ENCODE peak calls at places on chromosome 5, in seven cellular contexts. One of them, this sample, is unnamed.

GRCh38 chr5:56711191-56711590 is 104.2 kb upstream of the MAP3K1 start:
- DNase-seq in stimulated activated CD4-positive, alpha-beta T cell treated with anti-CD3 and anti-CD28 coated beads, Interleukin-4, amount 100 ng/mL, for 24 hours: no peak
- DNase-seq in T-cell: no peak
- DNase-seq in activated CD4-positive, alpha-beta T cell treated with anti-CD3 and anti-CD28 coated beads for 48 hours: no peak
- DNase-seq in effector CD4-positive, alpha-beta T cell: no peak
- DNase-seq in GOT3: no peak
- DNase-seq in skeletal muscle cell: no peak
- DNase-seq in this sample: no peak

GRCh38 chr5:42026446-42026845 is 101.4 kb downstream of the FBXO4 start:
- DNase-seq in stimulated activated CD4-positive, alpha-beta T cell treated with anti-CD3 and anti-CD28 coated beads, Interleukin-4, amount 100 ng/mL, for 24 hours: no peak
- DNase-seq in T-cell: no peak
- DNase-seq in activated CD4-positive, alpha-beta T cell treated with anti-CD3 and anti-CD28 coated beads for 48 hours: no peak
- DNase-seq in effector CD4-positive, alpha-beta T cell: no peak
- DNase-seq in GOT3: no peak
- DNase-seq in skeletal muscle cell: no peak
- DNase-seq in this sample: no peak

GRCh38 chr5:142492781-142493281 is 168.0 kb upstream of the SPRY4 start:
- DNase-seq in stimulated activated CD4-positive, alpha-beta T cell treated with anti-CD3 and anti-CD28 coated beads, Interleukin-4, amount 100 ng/mL, for 24 hours: no peak
- DNase-seq in T-cell: no peak
- DNase-seq in activated CD4-positive, alpha-beta T cell treated with anti-CD3 and anti-CD28 coated beads for 48 hours: no peak
- DNase-seq in effector CD4-positive, alpha-beta T cell: no peak
- DNase-seq in GOT3: no peak
- DNase-seq in skeletal muscle cell: no peak
- DNase-seq in this sample: no peak

GRCh38 chr5:167708449-167708848 is 583.0 kb upstream of the WWC1 start:
- DNase-seq in stimulated activated CD4-positive, alpha-beta T cell treated with anti-CD3 and anti-CD28 coated beads, Interleukin-4, amount 100 ng/mL, for 24 hours: no peak
- DNase-seq in T-cell: no peak
- DNase-seq in activated CD4-positive, alpha-beta T cell treated with anti-CD3 and anti-CD28 coated beads for 48 hours: no peak
- DNase-seq in effector CD4-positive, alpha-beta T cell: no peak
- DNase-seq in GOT3: no peak
- DNase-seq in skeletal muscle cell: no peak
- DNase-seq in this sample: no peak

GRCh38 chr5:97062046-97062445 is 80.4 kb downstream of the LIX1 start:
- DNase-seq in stimulated activated CD4-positive, alpha-beta T cell treated with anti-CD3 and anti-CD28 coated beads, Interleukin-4, amount 100 ng/mL, for 24 hours: no peak
- DNase-seq in T-cell: no peak
- DNase-seq in activated CD4-positive, alpha-beta T cell treated with anti-CD3 and anti-CD28 coated beads for 48 hours: no peak
- DNase-seq in effector CD4-positive, alpha-beta T cell: no peak
- DNase-seq in GOT3: no peak
- DNase-seq in skeletal muscle cell: no peak
- DNase-seq in this sample: no peak

GRCh38 chr5:10116594-10116993 is 133.1 kb downstream of the ATPSCKMT start:
- DNase-seq in stimulated activated CD4-positive, alpha-beta T cell treated with anti-CD3 and anti-CD28 coated beads, Interleukin-4, amount 100 ng/mL, for 24 hours: no peak
- DNase-seq in T-cell: no peak
- DNase-seq in activated CD4-positive, alpha-beta T cell treated with anti-CD3 and anti-CD28 coated beads for 48 hours: no peak
- DNase-seq in effector CD4-positive, alpha-beta T cell: no peak
- DNase-seq in GOT3: no peak
- DNase-seq in skeletal muscle cell: no peak
- DNase-seq in this sample: no peak

GRCh38 chr5:140631831-140632365 is 1.1 kb downstream of the CD14 start:
- DNase-seq in stimulated activated CD4-positive, alpha-beta T cell treated with anti-CD3 and anti-CD28 coated beads, Interleukin-4, amount 100 ng/mL, for 24 hours: no peak
- DNase-seq in T-cell: peak
- DNase-seq in activated CD4-positive, alpha-beta T cell treated with anti-CD3 and anti-CD28 coated beads for 48 hours: peak
- DNase-seq in effector CD4-positive, alpha-beta T cell: peak
- DNase-seq in GOT3: no peak
- DNase-seq in skeletal muscle cell: no peak
- DNase-seq in this sample: no peak

GRCh38 chr5:65695162-65695755 is 26.6 kb downstream of the SGTB start:
- DNase-seq in stimulated activated CD4-positive, alpha-beta T cell treated with anti-CD3 and anti-CD28 coated beads, Interleukin-4, amount 100 ng/mL, for 24 hours: no peak
- DNase-seq in T-cell: no peak
- DNase-seq in activated CD4-positive, alpha-beta T cell treated with anti-CD3 and anti-CD28 coated beads for 48 hours: no peak
- DNase-seq in effector CD4-positive, alpha-beta T cell: no peak
- DNase-seq in GOT3: no peak
- DNase-seq in skeletal muscle cell: no peak
- DNase-seq in this sample: no peak

GRCh38 chr5:112290667-112291066 is 128.4 kb downstream of the EPB41L4A start:
- DNase-seq in stimulated activated CD4-positive, alpha-beta T cell treated with anti-CD3 and anti-CD28 coated beads, Interleukin-4, amount 100 ng/mL, for 24 hours: no peak
- DNase-seq in T-cell: no peak
- DNase-seq in activated CD4-positive, alpha-beta T cell treated with anti-CD3 and anti-CD28 coated beads for 48 hours: no peak
- DNase-seq in effector CD4-positive, alpha-beta T cell: no peak
- DNase-seq in GOT3: no peak
- DNase-seq in skeletal muscle cell: no peak
- DNase-seq in this sample: no peak

GRCh38 chr5:81165493-81166119 is 67.5 kb upstream of the CKMT2 start:
- DNase-seq in stimulated activated CD4-positive, alpha-beta T cell treated with anti-CD3 and anti-CD28 coated beads, Interleukin-4, amount 100 ng/mL, for 24 hours: peak
- DNase-seq in T-cell: no peak
- DNase-seq in activated CD4-positive, alpha-beta T cell treated with anti-CD3 and anti-CD28 coated beads for 48 hours: peak
- DNase-seq in effector CD4-positive, alpha-beta T cell: peak
- DNase-seq in GOT3: no peak
- DNase-seq in skeletal muscle cell: no peak
- DNase-seq in this sample: peak

GRCh38 chr5:111514087-111514486 is 1.8 kb upstream of the STARD4 start:
- DNase-seq in stimulated activated CD4-positive, alpha-beta T cell treated with anti-CD3 and anti-CD28 coated beads, Interleukin-4, amount 100 ng/mL, for 24 hours: no peak
- DNase-seq in T-cell: no peak
- DNase-seq in activated CD4-positive, alpha-beta T cell treated with anti-CD3 and anti-CD28 coated beads for 48 hours: no peak
- DNase-seq in effector CD4-positive, alpha-beta T cell: no peak
- DNase-seq in GOT3: no peak
- DNase-seq in skeletal muscle cell: no peak
- DNase-seq in this sample: no peak

GRCh38 chr5:152568101-152568500 is 163.0 kb upstream of the NMUR2 start:
- DNase-seq in stimulated activated CD4-positive, alpha-beta T cell treated with anti-CD3 and anti-CD28 coated beads, Interleukin-4, amount 100 ng/mL, for 24 hours: no peak
- DNase-seq in T-cell: no peak
- DNase-seq in activated CD4-positive, alpha-beta T cell treated with anti-CD3 and anti-CD28 coated beads for 48 hours: no peak
- DNase-seq in effector CD4-positive, alpha-beta T cell: no peak
- DNase-seq in GOT3: no peak
- DNase-seq in skeletal muscle cell: no peak
- DNase-seq in this sample: no peak

GRCh38 chr5:170483701-170484458 is 19.9 kb upstream of the KCNIP1 start:
- DNase-seq in stimulated activated CD4-positive, alpha-beta T cell treated with anti-CD3 and anti-CD28 coated beads, Interleukin-4, amount 100 ng/mL, for 24 hours: no peak
- DNase-seq in T-cell: no peak
- DNase-seq in activated CD4-positive, alpha-beta T cell treated with anti-CD3 and anti-CD28 coated beads for 48 hours: peak
- DNase-seq in effector CD4-positive, alpha-beta T cell: no peak
- DNase-seq in GOT3: no peak
- DNase-seq in skeletal muscle cell: no peak
- DNase-seq in this sample: no peak

GRCh38 chr5:150270546-150271295 is 18.9 kb downstream of the CAMK2A start:
- DNase-seq in stimulated activated CD4-positive, alpha-beta T cell treated with anti-CD3 and anti-CD28 coated beads, Interleukin-4, amount 100 ng/mL, for 24 hours: no peak
- DNase-seq in T-cell: no peak
- DNase-seq in activated CD4-positive, alpha-beta T cell treated with anti-CD3 and anti-CD28 coated beads for 48 hours: no peak
- DNase-seq in effector CD4-positive, alpha-beta T cell: no peak
- DNase-seq in GOT3: no peak
- DNase-seq in skeletal muscle cell: no peak
- DNase-seq in this sample: no peak

GRCh38 chr5:88203977-88204735 is 64.5 kb downstream of the TMEM161B start:
- DNase-seq in stimulated activated CD4-positive, alpha-beta T cell treated with anti-CD3 and anti-CD28 coated beads, Interleukin-4, amount 100 ng/mL, for 24 hours: peak
- DNase-seq in T-cell: peak
- DNase-seq in activated CD4-positive, alpha-beta T cell treated with anti-CD3 and anti-CD28 coated beads for 48 hours: peak
- DNase-seq in effector CD4-positive, alpha-beta T cell: peak
- DNase-seq in GOT3: no peak
- DNase-seq in skeletal muscle cell: no peak
- DNase-seq in this sample: peak

GRCh38 chr5:116652196-116652729 is 77.6 kb upstream of the SEMA6A start:
- DNase-seq in stimulated activated CD4-positive, alpha-beta T cell treated with anti-CD3 and anti-CD28 coated beads, Interleukin-4, amount 100 ng/mL, for 24 hours: no peak
- DNase-seq in T-cell: no peak
- DNase-seq in activated CD4-positive, alpha-beta T cell treated with anti-CD3 and anti-CD28 coated beads for 48 hours: no peak
- DNase-seq in effector CD4-positive, alpha-beta T cell: no peak
- DNase-seq in GOT3: no peak
- DNase-seq in skeletal muscle cell: peak
- DNase-seq in this sample: no peak

GRCh38 chr5:174505621-174506020 is 218.8 kb upstream of the MSX2 start:
- DNase-seq in stimulated activated CD4-positive, alpha-beta T cell treated with anti-CD3 and anti-CD28 coated beads, Interleukin-4, amount 100 ng/mL, for 24 hours: no peak
- DNase-seq in T-cell: no peak
- DNase-seq in activated CD4-positive, alpha-beta T cell treated with anti-CD3 and anti-CD28 coated beads for 48 hours: no peak
- DNase-seq in effector CD4-positive, alpha-beta T cell: no peak
- DNase-seq in GOT3: no peak
- DNase-seq in skeletal muscle cell: peak
- DNase-seq in this sample: no peak

GRCh38 chr5:132463808-132464154 is 26.8 kb downstream of the IRF1 start:
- DNase-seq in stimulated activated CD4-positive, alpha-beta T cell treated with anti-CD3 and anti-CD28 coated beads, Interleukin-4, amount 100 ng/mL, for 24 hours: no peak
- DNase-seq in T-cell: no peak
- DNase-seq in activated CD4-positive, alpha-beta T cell treated with anti-CD3 and anti-CD28 coated beads for 48 hours: no peak
- DNase-seq in effector CD4-positive, alpha-beta T cell: no peak
- DNase-seq in GOT3: no peak
- DNase-seq in skeletal muscle cell: no peak
- DNase-seq in this sample: no peak